ENCODE peak calls at places on chromosomes 1 and 21, in five cellular contexts. One of them, this sample, is unnamed.

GRCh38 chr1:14479865-14480264 is 118.6 kb upstream of the KAZN start:
- DNase-seq in endodermal cell: no peak
- DNase-seq in skeletal muscle cell: no peak
- DNase-seq in cerebellum: no peak
- DNase-seq in stromal cell of bone marrow: no peak
- DNase-seq in this sample: no peak

GRCh38 chr21:39564200-39564599 is 48.5 kb upstream of the B3GALT5 start:
- DNase-seq in endodermal cell: no peak
- DNase-seq in skeletal muscle cell: no peak
- DNase-seq in cerebellum: peak
- DNase-seq in stromal cell of bone marrow: no peak
- DNase-seq in this sample: no peak

GRCh38 chr1:235102993-235103411 is 25.6 kb downstream of the TOMM20 start:
- DNase-seq in endodermal cell: peak
- DNase-seq in skeletal muscle cell: no peak
- DNase-seq in cerebellum: no peak
- DNase-seq in stromal cell of bone marrow: no peak
- DNase-seq in this sample: peak

GRCh38 chr1:208524376-208524775 is 280.2 kb upstream of the PLXNA2 start:
- DNase-seq in endodermal cell: no peak
- DNase-seq in skeletal muscle cell: no peak
- DNase-seq in cerebellum: no peak
- DNase-seq in stromal cell of bone marrow: no peak
- DNase-seq in this sample: no peak

GRCh38 chr1:26535201-26535600 is 5.6 kb downstream of the RPS6KA1 start:
- DNase-seq in endodermal cell: no peak
- DNase-seq in skeletal muscle cell: no peak
- DNase-seq in cerebellum: no peak
- DNase-seq in stromal cell of bone marrow: no peak
- DNase-seq in this sample: no peak

GRCh38 chr1:7769673-7770412 is 1.3 kb upstream of the VAMP3 start:
- DNase-seq in endodermal cell: no peak
- DNase-seq in skeletal muscle cell: no peak
- DNase-seq in cerebellum: no peak
- DNase-seq in stromal cell of bone marrow: no peak
- DNase-seq in this sample: no peak

GRCh38 chr1:5764959-5765358 is 227.3 kb downstream of the NPHP4 start:
- DNase-seq in endodermal cell: no peak
- DNase-seq in skeletal muscle cell: no peak
- DNase-seq in cerebellum: no peak
- DNase-seq in stromal cell of bone marrow: no peak
- DNase-seq in this sample: no peak

GRCh38 chr1:169236880-169237279 is 130.4 kb downstream of the ATP1B1 start:
- DNase-seq in endodermal cell: no peak
- DNase-seq in skeletal muscle cell: no peak
- DNase-seq in cerebellum: no peak
- DNase-seq in stromal cell of bone marrow: no peak
- DNase-seq in this sample: no peak

GRCh38 chr1:160956966-160957365 is 2.4 kb upstream of the ITLN2 start:
- DNase-seq in endodermal cell: no peak
- DNase-seq in skeletal muscle cell: no peak
- DNase-seq in cerebellum: no peak
- DNase-seq in stromal cell of bone marrow: no peak
- DNase-seq in this sample: no peak

GRCh38 chr1:198584163-198584562 is 43.7 kb upstream of the ATP6V1G3 start:
- DNase-seq in endodermal cell: no peak
- DNase-seq in skeletal muscle cell: no peak
- DNase-seq in cerebellum: no peak
- DNase-seq in stromal cell of bone marrow: no peak
- DNase-seq in this sample: no peak

GRCh38 chr1:167121375-167122120 is 27.7 kb downstream of the STYXL2 start:
- DNase-seq in endodermal cell: peak
- DNase-seq in skeletal muscle cell: no peak
- DNase-seq in cerebellum: peak
- DNase-seq in stromal cell of bone marrow: no peak
- DNase-seq in this sample: peak

GRCh38 chr1:15364740-15365139 is 44.9 kb upstream of the EFHD2 start:
- DNase-seq in endodermal cell: no peak
- DNase-seq in skeletal muscle cell: no peak
- DNase-seq in cerebellum: no peak
- DNase-seq in stromal cell of bone marrow: no peak
- DNase-seq in this sample: no peak

GRCh38 chr1:43232071-43232470 is 37.7 kb upstream of the TMEM125 start:
- DNase-seq in endodermal cell: no peak
- DNase-seq in skeletal muscle cell: peak
- DNase-seq in cerebellum: no peak
- DNase-seq in stromal cell of bone marrow: peak
- DNase-seq in this sample: no peak

GRCh38 chr1:65469889-65470340 is 49.4 kb downstream of the LEPR start:
- DNase-seq in endodermal cell: no peak
- DNase-seq in skeletal muscle cell: peak
- DNase-seq in cerebellum: no peak
- DNase-seq in stromal cell of bone marrow: peak
- DNase-seq in this sample: peak

GRCh38 chr21:43188181-43188580 is 19.4 kb downstream of the CRYAA start:
- DNase-seq in endodermal cell: peak
- DNase-seq in skeletal muscle cell: no peak
- DNase-seq in cerebellum: no peak
- DNase-seq in stromal cell of bone marrow: no peak
- DNase-seq in this sample: no peak

GRCh38 chr21:25664462-25665070 is 25.5 kb downstream of the JAM2 start:
- DNase-seq in endodermal cell: no peak
- DNase-seq in skeletal muscle cell: no peak
- DNase-seq in cerebellum: no peak
- DNase-seq in stromal cell of bone marrow: no peak
- DNase-seq in this sample: no peak

This sample was measured in left kidney.